ENCODE peak calls at places on chromosomes 11 and 22, in six cellular contexts. One of them, this sample, is unnamed. For H3K4me1, the result is how much of the 10 kb centered on the place peaks cover.

GRCh38 chr11:115317428-115318185 is 186.6 kb downstream of the CADM1 start:
- DNase-seq in IMR-90: peak
- DNase-seq in left ventricle myocardium inferior: no peak
- DNase-seq in right atrium auricular region: no peak
- DNase-seq in tibial nerve: no peak
- DNase-seq in GM23248: no peak
- DNase-seq in this sample: no peak

GRCh38 chr11:121571466-121571865 is 118.7 kb upstream of the SORL1-AS1 start:
- DNase-seq in GM23248: no peak
- DNase-seq in IMR-90: no peak
- DNase-seq in tibial nerve: no peak
- DNase-seq in right atrium auricular region: no peak
- DNase-seq in left ventricle myocardium inferior: no peak
- DNase-seq in this sample: no peak

GRCh38 chr11:66789097-66789890 is 53.9 kb upstream of the RCE1 start:
- DNase-seq in IMR-90: peak
- DNase-seq in right atrium auricular region: no peak
- DNase-seq in left ventricle myocardium inferior: no peak
- DNase-seq in GM23248: no peak
- DNase-seq in tibial nerve: no peak
- DNase-seq in this sample: no peak

GRCh38 chr22:46592390-46592872 is 27.8 kb upstream of the GRAMD4 start:
- DNase-seq in right atrium auricular region: no peak
- DNase-seq in GM23248: peak
- DNase-seq in IMR-90: peak
- DNase-seq in left ventricle myocardium inferior: peak
- DNase-seq in tibial nerve: no peak
- DNase-seq in this sample: no peak

GRCh38 chr22:35131423-35132050 is 65.6 kb downstream of the ISX start:
- DNase-seq in IMR-90: no peak
- DNase-seq in right atrium auricular region: no peak
- DNase-seq in left ventricle myocardium inferior: no peak
- DNase-seq in tibial nerve: no peak
- DNase-seq in GM23248: no peak
- DNase-seq in this sample: no peak

GRCh38 chr11:73342633-73343032 is 33.6 kb upstream of the RELT start:
- DNase-seq in tibial nerve: no peak
- DNase-seq in IMR-90: no peak
- DNase-seq in left ventricle myocardium inferior: no peak
- DNase-seq in right atrium auricular region: no peak
- DNase-seq in GM23248: peak
- DNase-seq in this sample: no peak

GRCh38 chr11:129191649-129192048 is 476 bp downstream of the ARHGAP32 start:
- DNase-seq in GM23248: no peak
- DNase-seq in IMR-90: no peak
- DNase-seq in right atrium auricular region: no peak
- DNase-seq in left ventricle myocardium inferior: no peak
- DNase-seq in tibial nerve: no peak
- DNase-seq in this sample: no peak

GRCh38 chr22:49398646-49399045 is 429.0 kb downstream of the BRD1 start:
- DNase-seq in left ventricle myocardium inferior: no peak
- DNase-seq in IMR-90: no peak
- DNase-seq in GM23248: no peak
- DNase-seq in right atrium auricular region: peak
- DNase-seq in tibial nerve: no peak
- DNase-seq in this sample: no peak

GRCh38 chr11:96037267-96037990 is 113.5 kb upstream of the MTMR2 start:
- DNase-seq in IMR-90: no peak
- DNase-seq in tibial nerve: no peak
- DNase-seq in left ventricle myocardium inferior: no peak
- DNase-seq in right atrium auricular region: no peak
- DNase-seq in GM23248: peak
- DNase-seq in this sample: no peak

GRCh38 chr11:61556621-61557020 is 24.3 kb downstream of the SYT7 start:
- DNase-seq in right atrium auricular region: no peak
- DNase-seq in left ventricle myocardium inferior: no peak
- DNase-seq in GM23248: no peak
- DNase-seq in tibial nerve: no peak
- DNase-seq in IMR-90: no peak
- DNase-seq in this sample: no peak

GRCh38 chr22:29308791-29309262 is 2.4 kb downstream of the GAS2L1 start:
- DNase-seq in left ventricle myocardium inferior: no peak
- DNase-seq in tibial nerve: no peak
- DNase-seq in IMR-90: peak
- DNase-seq in GM23248: peak
- DNase-seq in right atrium auricular region: no peak
- DNase-seq in this sample: no peak

GRCh38 chr22:37568448-37569008 is 8.2 kb downstream of the CDC42EP1 start:
- DNase-seq in left ventricle myocardium inferior: no peak
- DNase-seq in IMR-90: no peak
- DNase-seq in tibial nerve: no peak
- DNase-seq in GM23248: no peak
- DNase-seq in right atrium auricular region: no peak
- DNase-seq in this sample: no peak

GRCh38 chr22:37569921-37570660 is 9.8 kb downstream of the LGALS2 start:
- DNase-seq in IMR-90: no peak
- DNase-seq in left ventricle myocardium inferior: no peak
- DNase-seq in right atrium auricular region: no peak
- DNase-seq in tibial nerve: no peak
- DNase-seq in GM23248: no peak
- DNase-seq in this sample: no peak

GRCh38 chr22:37567991-37568390 is 7.7 kb downstream of the CDC42EP1 start:
- DNase-seq in GM23248: no peak
- DNase-seq in right atrium auricular region: no peak
- DNase-seq in IMR-90: no peak
- DNase-seq in left ventricle myocardium inferior: no peak
- DNase-seq in tibial nerve: no peak
- DNase-seq in this sample: no peak

GRCh38 chr22:37570661-37570976 is 9.3 kb downstream of the LGALS2 start:
- DNase-seq in left ventricle myocardium inferior: no peak
- DNase-seq in tibial nerve: no peak
- DNase-seq in IMR-90: no peak
- DNase-seq in GM23248: no peak
- DNase-seq in right atrium auricular region: no peak
- DNase-seq in this sample: no peak

DNA sequence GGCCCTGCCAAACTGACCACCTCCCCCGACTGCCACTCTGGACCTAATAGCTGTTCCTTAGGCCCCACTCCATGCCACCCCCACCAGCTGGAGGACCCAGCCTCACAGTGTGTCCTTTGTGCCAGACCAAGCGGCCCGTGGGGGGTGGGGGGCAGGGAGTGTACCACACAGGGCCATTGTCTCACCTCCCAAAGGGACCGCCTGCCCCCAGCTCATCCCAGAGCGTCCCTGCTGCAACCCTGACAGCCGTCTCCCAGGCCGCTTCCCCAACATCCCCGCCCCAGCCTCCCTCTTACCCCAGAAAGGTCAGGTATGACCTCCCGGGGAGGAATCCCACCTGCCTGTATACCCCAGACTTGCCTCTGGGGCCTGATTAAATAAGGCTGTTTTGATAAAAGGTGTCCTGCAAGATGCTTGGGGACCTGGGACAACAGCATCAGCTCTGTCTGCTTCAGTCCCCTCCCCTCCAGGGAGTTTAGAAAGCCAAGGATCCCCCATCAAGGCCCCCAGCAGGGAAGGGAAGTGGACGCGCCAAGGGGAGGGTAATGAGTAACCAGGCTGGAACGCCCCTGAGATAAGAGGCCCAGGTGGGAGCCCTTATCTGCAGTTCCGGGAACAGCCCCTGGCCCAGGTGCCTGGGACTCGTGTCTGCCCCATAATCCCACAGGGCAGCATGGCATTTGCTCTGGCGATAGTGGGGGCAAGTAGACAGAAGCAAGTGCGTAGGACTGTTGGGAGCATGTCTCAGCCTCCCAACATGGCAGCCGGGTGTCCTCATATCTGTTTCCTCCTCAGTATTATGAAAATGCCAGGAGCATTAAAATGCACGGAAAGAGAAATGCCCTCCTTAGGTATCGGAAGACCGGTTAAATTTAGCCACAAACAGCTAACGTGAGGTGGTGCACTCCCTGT is 9.0 kb downstream of the CDC42EP1 start:
- DNase-seq in right atrium auricular region: no peak
- DNase-seq in tibial nerve: no peak
- DNase-seq in GM23248: no peak
- DNase-seq in IMR-90: no peak
- DNase-seq in left ventricle myocardium inferior: no peak
- DNase-seq in this sample: no peak
- H3K4me3 ChIP-seq in right atrium auricular region: no peak
- H3K4me3 ChIP-seq in tibial nerve: no peak
- H3K4me3 ChIP-seq in GM23248: no peak
- H3K4me3 ChIP-seq in IMR-90: no peak
- H3K4me3 ChIP-seq in left ventricle myocardium inferior: no peak
- H3K4me3 ChIP-seq in this sample: no peak

DNA sequence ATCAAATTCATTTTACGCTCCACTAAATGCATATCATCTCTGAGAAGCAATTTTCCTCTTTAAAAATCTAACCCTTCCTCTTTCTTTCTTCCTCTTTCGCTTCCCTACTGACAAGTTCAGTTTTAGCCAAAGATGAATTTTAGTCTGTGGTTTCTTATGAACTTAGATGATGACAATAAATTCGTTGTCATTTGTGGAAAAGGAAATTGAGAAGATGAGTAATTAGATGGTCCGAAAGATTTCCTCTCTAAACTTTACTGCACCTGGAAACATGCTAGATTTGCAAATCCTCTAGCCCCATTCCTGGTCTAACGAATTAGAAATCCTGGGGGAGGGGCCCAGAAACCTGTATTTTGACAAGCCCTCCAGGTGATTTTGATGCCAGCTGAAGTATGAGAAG is 855.4 kb upstream of the CHORDC1 start:
- DNase-seq in tibial nerve: no peak
- DNase-seq in left ventricle myocardium inferior: no peak
- DNase-seq in IMR-90: no peak
- DNase-seq in GM23248: no peak
- DNase-seq in right atrium auricular region: no peak
- DNase-seq in this sample: no peak
- H3K4me1 ChIP-seq in tibial nerve: under half
- H3K4me1 ChIP-seq in left ventricle myocardium inferior: under half
- H3K4me1 ChIP-seq in IMR-90: under half
- H3K4me1 ChIP-seq in GM23248: under half
- H3K4me1 ChIP-seq in right atrium auricular region: under half
- H3K4me1 ChIP-seq in this sample: under half

DNA sequence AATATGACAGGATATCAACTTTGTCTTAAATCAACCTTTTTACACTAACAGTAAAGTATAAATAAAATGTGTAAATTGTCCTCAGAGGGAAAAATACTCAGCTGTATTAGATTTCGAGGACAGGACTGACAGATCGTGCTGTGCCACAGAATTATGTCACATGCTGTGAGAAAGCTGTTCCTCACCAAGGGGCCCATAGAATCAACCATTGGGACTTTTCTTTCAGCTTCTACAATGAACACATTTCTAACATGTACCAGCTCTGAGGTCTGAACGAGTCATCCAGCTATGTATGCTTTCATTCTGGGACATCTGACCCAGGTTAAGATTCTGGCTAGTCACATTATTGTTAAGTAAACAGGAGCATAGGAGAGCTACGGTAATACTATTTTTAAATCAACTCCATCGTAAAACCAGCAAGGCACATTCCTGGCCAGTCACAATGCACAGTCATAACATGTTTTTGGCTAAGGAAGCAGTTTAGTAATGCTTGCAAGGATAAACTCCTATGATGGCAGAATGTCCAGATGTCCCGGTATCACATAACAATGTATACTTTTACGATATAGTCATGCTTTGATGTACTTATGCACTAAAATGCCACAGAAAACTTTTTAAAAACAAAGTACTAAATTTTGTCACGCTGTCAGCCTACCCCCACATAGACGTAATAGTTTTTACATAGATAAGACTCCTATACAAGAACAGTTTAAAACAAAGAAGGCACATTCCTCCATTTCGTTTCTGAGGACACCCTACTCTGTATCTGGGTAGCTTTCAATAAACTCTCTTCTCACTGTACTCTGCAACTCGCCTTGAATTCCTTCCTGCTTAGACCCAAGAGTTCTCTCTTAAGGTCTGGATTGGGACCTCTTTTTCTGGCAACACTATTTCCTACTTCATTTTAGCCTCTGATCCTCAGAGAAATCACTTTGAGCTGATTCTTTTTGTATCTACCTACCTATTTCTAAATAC is 27.4 kb downstream of the ZNF214 start:
- DNase-seq in IMR-90: peak
- DNase-seq in right atrium auricular region: no peak
- DNase-seq in left ventricle myocardium inferior: no peak
- DNase-seq in GM23248: peak
- DNase-seq in tibial nerve: no peak
- DNase-seq in this sample: no peak
- H3K4me3 ChIP-seq in IMR-90: no peak
- H3K4me3 ChIP-seq in right atrium auricular region: no peak
- H3K4me3 ChIP-seq in left ventricle myocardium inferior: no peak
- H3K4me3 ChIP-seq in GM23248: peak
- H3K4me3 ChIP-seq in tibial nerve: no peak
- H3K4me3 ChIP-seq in this sample: no peak

GRCh38 chr11:57321996-57322880 is 2.5 kb downstream of the TNKS1BP1 start:
- DNase-seq in GM23248: peak
- DNase-seq in left ventricle myocardium inferior: peak
- DNase-seq in tibial nerve: peak
- DNase-seq in right atrium auricular region: peak
- DNase-seq in IMR-90: peak
- DNase-seq in this sample: peak

GRCh38 chr11:57320067-57320718 is 4.6 kb downstream of the TNKS1BP1 start:
- DNase-seq in IMR-90: no peak
- DNase-seq in GM23248: no peak
- DNase-seq in left ventricle myocardium inferior: no peak
- DNase-seq in tibial nerve: no peak
- DNase-seq in right atrium auricular region: no peak
- DNase-seq in this sample: no peak

GRCh38 chr11:57321388-57321995 is 3.3 kb downstream of the TNKS1BP1 start:
- DNase-seq in GM23248: no peak
- DNase-seq in right atrium auricular region: no peak
- DNase-seq in left ventricle myocardium inferior: no peak
- DNase-seq in tibial nerve: no peak
- DNase-seq in IMR-90: no peak
- DNase-seq in this sample: no peak

GRCh38 chr11:57322881-57323467 is 1.8 kb downstream of the TNKS1BP1 start:
- DNase-seq in left ventricle myocardium inferior: no peak
- DNase-seq in right atrium auricular region: no peak
- DNase-seq in IMR-90: no peak
- DNase-seq in GM23248: peak
- DNase-seq in tibial nerve: no peak
- DNase-seq in this sample: no peak

DNA sequence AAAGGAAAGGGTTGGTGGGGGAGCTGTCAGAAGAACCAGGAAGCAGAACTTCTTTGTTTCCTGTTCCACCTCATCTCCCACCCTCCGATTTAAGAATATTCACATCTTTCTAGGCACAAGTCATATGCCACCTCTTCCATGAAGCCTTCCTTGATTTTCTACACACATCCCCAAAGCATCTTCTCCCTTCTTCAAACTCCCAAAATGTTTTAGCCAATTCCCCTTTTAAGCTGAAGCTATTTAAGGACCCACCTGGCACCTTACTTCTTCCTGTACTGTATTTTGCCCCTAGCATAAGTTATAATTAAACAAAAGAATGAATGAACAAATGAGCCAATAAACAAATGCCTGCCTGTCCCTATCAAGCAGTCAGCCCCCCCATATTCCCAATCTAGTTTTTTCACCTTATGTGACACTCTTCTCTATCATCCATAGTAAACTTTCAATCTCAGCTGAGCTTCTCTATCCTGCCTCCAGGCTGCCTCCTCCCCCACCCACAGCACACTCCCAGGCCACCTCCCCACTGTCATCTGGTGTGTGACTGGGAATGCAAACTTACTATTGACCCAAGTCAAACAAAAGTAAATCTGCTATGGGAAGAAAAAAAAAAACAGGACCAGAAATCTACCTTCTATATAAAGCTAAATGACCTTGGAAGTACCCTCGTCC is 3.9 kb downstream of the TNKS1BP1 start:
- DNase-seq in left ventricle myocardium inferior: no peak
- DNase-seq in IMR-90: no peak
- DNase-seq in GM23248: peak
- DNase-seq in tibial nerve: no peak
- DNase-seq in right atrium auricular region: no peak
- DNase-seq in this sample: no peak
- H3K4me1 ChIP-seq in left ventricle myocardium inferior: half or more
- H3K4me1 ChIP-seq in IMR-90: under half
- H3K4me1 ChIP-seq in GM23248: under half
- H3K4me1 ChIP-seq in tibial nerve: half or more
- H3K4me1 ChIP-seq in right atrium auricular region: under half
- H3K4me1 ChIP-seq in this sample: under half

This sample was measured in uterus.